ENCODE peak calls at places on chromosomes 1 and 21, in seven cellular contexts. K is upper lobe of left lung, M is transverse colon, S is stomach, P is sigmoid colon, D is SK-N-SH, Q is esophagus muscularis mucosa. H is an unnamed sample.

GRCh38 chr1:20470174-20470573 is 15.8 kb downstream of the CAMK2N1 start:
- DNase-seq in Q (no peak), D (peak; percentile 68), P (no peak), K (no peak), S (no peak), M (peak; percentile 46), H (no peak)

GRCh38 chr1:32116531-32116930 is 8.7 kb downstream of the KPNA6 start:
- DNase-seq in M (no peak), P (no peak), K (no peak), Q (no peak), D (no peak), S (no peak), H (no peak)

GRCh38 chr1:167947733-167948132 is 10.9 kb upstream of the MPC2 start:
- DNase-seq in M (no peak), P (no peak), Q (no peak), S (no peak), K (no peak), D (no peak), H (no peak)

GRCh38 chr1:160776178-160776577 is 19.8 kb upstream of the LY9 start:
- DNase-seq in S (no peak), K (no peak), M (no peak), Q (peak; percentile 70), P (no peak), D (no peak), H (no peak)

GRCh38 chr1:184315254-184315653 is 71.6 kb upstream of the C1orf21 start:
- DNase-seq in M (no peak), P (no peak), D (no peak), S (no peak), K (no peak), Q (no peak), H (no peak)

GRCh38 chr1:100543640-100544039 is 5.7 kb downstream of the GPR88 start:
- DNase-seq in K (no peak), Q (no peak), S (no peak), P (no peak), D (no peak), M (no peak), H (no peak)

GRCh38 chr1:94401206-94401605 is 17.0 kb upstream of the ABCD3 start:
- DNase-seq in D (no peak), M (no peak), K (no peak), S (no peak), P (no peak), Q (no peak), H (no peak)

GRCh38 chr1:31760901-31761470 is 3.2 kb downstream of the ADGRB2 start:
- DNase-seq in Q (no peak), P (peak; percentile 89), K (peak; percentile 43), M (peak; percentile 67), S (peak; percentile 67), D (peak; percentile 80), H (peak; percentile 81)

GRCh38 chr1:203519053-203519770 is 25.3 kb downstream of the OPTC start:
- DNase-seq in S (peak; percentile 73), K (no peak), P (no peak), M (no peak), D (no peak), Q (no peak), H (no peak)

GRCh38 chr1:212452323-212453155 is 19.8 kb downstream of the NENF start:
- DNase-seq in K (no peak), S (no peak), P (peak; percentile 61), D (no peak), Q (no peak), M (no peak), H (no peak)

GRCh38 chr1:57483954-57484353 is 60.1 kb upstream of the DAB1 start:
- DNase-seq in Q (no peak), P (no peak), D (no peak), K (no peak), S (no peak), M (no peak), H (no peak)

GRCh38 chr21:31644648-31645047 is 14.8 kb upstream of the SOD1 start:
- DNase-seq in Q (no peak), P (no peak), D (no peak), M (peak; percentile 31), K (no peak), S (peak; percentile 53), H (no peak)

GRCh38 chr1:185360714-185361113 is 43.7 kb upstream of the IVNS1ABP start:
- DNase-seq in K (no peak), M (no peak), Q (no peak), S (no peak), P (no peak), D (no peak), H (no peak)

GRCh38 chr1:16351449-16351993 is 759 bp downstream of the FBXO42 start:
- DNase-seq in M (no peak), D (no peak), S (no peak), P (peak; percentile 63), Q (no peak), K (no peak), H (no peak)

GRCh38 chr1:173506437-173506836 is 29.3 kb downstream of the PRDX6 start:
- DNase-seq in D (no peak), K (peak; percentile 36), Q (no peak), P (no peak), M (peak; percentile 82), S (peak; percentile 56), H (no peak)

GRCh38 chr1:29498126-29499100 is 262.1 kb downstream of the PTPRU start:
- DNase-seq in D (no peak), S (peak; percentile 11), P (peak; percentile 37), K (no peak), Q (no peak), M (no peak), H (no peak)

GRCh38 chr1:94527447-94528031 is 14.0 kb downstream of the F3 start:
- DNase-seq in P (no peak), K (no peak), Q (no peak), S (no peak), D (no peak), M (no peak), H (no peak)

GRCh38 chr1:118294817-118295486 is 109.9 kb upstream of the SPAG17 start:
- DNase-seq in P (no peak), Q (no peak), D (no peak), K (no peak), M (no peak), S (no peak), H (no peak)

GRCh38 chr1:20400341-20401177 is 85.5 kb downstream of the CAMK2N1 start:
- DNase-seq in K (no peak), Q (no peak), M (no peak), D (no peak), P (no peak), S (no peak), H (no peak)

GRCh38 chr21:45303111-45303615 is 15.5 kb upstream of the POFUT2 start:
- DNase-seq in Q (no peak), P (peak; percentile 74), D (no peak), K (no peak), S (no peak), M (no peak), H (peak; percentile 65)

GRCh38 chr1:2984399-2985061 is 36.7 kb upstream of the ACTRT2 start:
- DNase-seq in M (no peak), S (no peak), P (peak; percentile 39), D (no peak), Q (no peak), K (no peak), H (peak; percentile 42)

GRCh38 chr1:186442651-186443114 is 18.2 kb downstream of the PDC start:
- DNase-seq in K (no peak), S (no peak), M (no peak), Q (no peak), D (no peak), P (no peak), H (no peak)

GRCh38 chr21:43598416-43599120 is 60.7 kb downstream of the HSF2BP start:
- DNase-seq in Q (no peak), M (no peak), D (no peak), S (no peak), K (no peak), P (no peak), H (no peak)

DNA sequence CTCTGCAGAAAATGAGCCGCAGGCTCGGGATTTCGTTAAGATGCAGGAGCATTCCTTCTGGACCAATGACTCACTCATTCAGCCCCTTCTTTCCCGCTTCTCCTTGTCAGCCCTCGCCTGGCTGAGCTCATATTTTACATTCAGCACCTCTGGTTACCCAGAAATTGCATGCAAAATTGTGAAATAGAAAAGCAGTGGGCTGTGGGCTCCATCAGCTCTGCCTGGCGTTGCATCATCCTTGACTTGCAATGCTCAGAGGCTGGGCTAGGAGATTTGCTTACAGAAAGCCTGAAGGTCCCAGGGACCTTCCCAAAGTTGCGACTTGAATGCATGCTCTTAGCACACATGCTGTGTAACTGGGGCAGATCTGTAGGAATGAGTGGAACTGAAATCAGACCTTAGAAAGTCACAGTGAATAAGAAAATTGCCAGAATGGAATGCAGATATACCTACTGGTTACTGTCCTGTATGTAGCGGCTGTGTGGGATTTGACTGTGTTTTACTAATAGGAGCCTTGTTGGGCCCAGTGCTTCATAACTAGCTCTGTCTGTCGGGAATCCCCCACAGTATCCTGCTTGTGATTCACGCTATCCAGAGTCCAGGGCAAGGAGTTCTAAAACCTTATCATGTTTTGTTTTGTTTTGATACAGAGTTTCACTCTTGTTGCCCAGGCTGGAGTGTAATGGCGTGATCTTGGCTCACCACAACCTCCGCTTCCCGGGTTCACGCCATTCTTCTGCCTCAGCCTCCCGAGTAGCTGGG is 444.8 kb downstream of the KIF26B start:
- DNase-seq in Q (no peak), P (peak; percentile 71), K (peak; percentile 33), D (no peak), S (no peak), M (no peak), H (no peak)
- TF ChIP-seq POLR2AphosphoS5 in Q (peak; percentile 34), P (peak; percentile 47), K (peak; percentile 79), D (no peak), S (no peak), M (no peak), H (no peak)

DNA sequence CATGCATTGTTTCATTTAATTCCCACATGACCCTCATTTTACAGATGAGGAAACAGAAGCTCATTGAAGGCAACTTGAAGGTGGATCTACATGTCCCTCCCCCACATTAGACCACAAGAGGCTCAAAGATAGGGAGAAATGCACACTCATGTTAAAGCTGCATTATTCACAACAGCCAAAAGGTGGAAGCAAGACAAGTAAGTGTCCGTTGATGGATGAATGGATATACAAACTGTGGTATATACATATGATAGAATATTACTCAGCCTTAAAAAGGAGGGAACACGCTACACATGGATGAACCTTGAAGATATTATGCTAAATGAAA is 149.7 kb upstream of the JUN start:
- DNase-seq in M (no peak), S (no peak), D (no peak), P (no peak), K (no peak), Q (peak; percentile 37), H (no peak)
- H3K27ac ChIP-seq in M (peak overlapping the region; percentile 79), S (peak overlapping the region; percentile 75), D (no peak overlapping the region), P (no peak overlapping the region), K (peak overlapping the region; percentile 67), Q (no peak overlapping the region), H (no peak overlapping the region)

DNA sequence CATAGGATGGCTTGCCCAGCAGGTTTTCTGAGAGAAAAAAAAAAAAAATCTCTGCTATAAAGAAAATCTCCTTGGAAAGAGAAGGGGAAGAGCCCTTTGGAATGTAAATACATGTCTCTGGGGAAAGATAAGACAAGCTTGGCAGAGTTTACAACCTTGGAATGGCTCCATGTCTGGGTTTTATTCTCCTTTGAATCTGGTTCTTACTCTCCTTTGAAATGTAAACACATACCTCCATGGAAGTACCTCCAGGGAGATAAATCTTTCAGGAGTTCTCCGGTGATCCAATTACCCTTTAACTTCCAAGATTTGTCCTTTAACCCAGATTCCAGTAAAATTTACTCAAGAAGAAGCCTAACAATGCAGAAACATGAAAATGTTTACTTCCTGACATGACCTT is 45.0 kb upstream of the DNAH14 start:
- DNase-seq in P (no peak), Q (no peak), K (no peak), M (no peak), D (no peak), S (no peak), H (no peak)
- TF ChIP-seq EP300 in P (no peak), Q (no peak), K (no peak), M (no peak), D (no peak), S (no peak), H (no peak)

GRCh38 chr21:41680444-41681335 is 86.2 kb downstream of the RIPK4 start:
- DNase-seq in Q (no peak), P (no peak), S (no peak), M (no peak), D (no peak), K (no peak), H (no peak)
- TF ChIP-seq POLR2AphosphoS5 in Q (no peak), P (no peak), S (no peak), M (no peak), D (no peak), K (no peak), H (no peak)

H was measured in suprapubic skin.